ENCODE peak calls at places on chromosomes 13 and 19, in ten cellular contexts. One of them, this sample, is unnamed.

GRCh38 chr13:65592757-65593156 is 1637.4 kb downstream of the PCDH9 start:
- DNase-seq in breast epithelium: no peak
- DNase-seq in ovary: no peak
- DNase-seq in transverse colon: no peak
- DNase-seq in K562: no peak
- DNase-seq in right lobe of liver: no peak
- DNase-seq in endothelial cell of umbilical vein: no peak
- DNase-seq in spleen: no peak
- DNase-seq in H1: no peak
- DNase-seq in A549: no peak
- DNase-seq in this sample: no peak

GRCh38 chr19:11931051-11931450 is 6.1 kb downstream of the ZNF700 start:
- DNase-seq in breast epithelium: no peak
- DNase-seq in ovary: no peak
- DNase-seq in transverse colon: peak; percentile 9
- DNase-seq in K562: no peak
- DNase-seq in right lobe of liver: no peak
- DNase-seq in endothelial cell of umbilical vein: no peak
- DNase-seq in spleen: no peak
- DNase-seq in H1: no peak
- DNase-seq in A549: no peak
- DNase-seq in this sample: no peak

GRCh38 chr19:47742636-47743035 is 2.7 kb upstream of the NOP53 start:
- DNase-seq in breast epithelium: peak; percentile 33
- DNase-seq in ovary: no peak
- DNase-seq in transverse colon: no peak
- DNase-seq in K562: no peak
- DNase-seq in right lobe of liver: no peak
- DNase-seq in endothelial cell of umbilical vein: no peak
- DNase-seq in spleen: no peak
- DNase-seq in H1: no peak
- DNase-seq in A549: no peak
- DNase-seq in this sample: no peak

GRCh38 chr19:22335716-22336115 is 49.5 kb downstream of the ZNF729 start:
- DNase-seq in breast epithelium: no peak
- DNase-seq in ovary: no peak
- DNase-seq in transverse colon: no peak
- DNase-seq in K562: no peak
- DNase-seq in right lobe of liver: no peak
- DNase-seq in endothelial cell of umbilical vein: no peak
- DNase-seq in spleen: no peak
- DNase-seq in H1: no peak
- DNase-seq in A549: no peak
- DNase-seq in this sample: no peak

GRCh38 chr19:32330149-32330548 is 15.3 kb upstream of the ZNF507 start:
- DNase-seq in breast epithelium: no peak
- DNase-seq in ovary: no peak
- DNase-seq in transverse colon: no peak
- DNase-seq in K562: no peak
- DNase-seq in right lobe of liver: no peak
- DNase-seq in endothelial cell of umbilical vein: peak; percentile 33
- DNase-seq in spleen: no peak
- DNase-seq in H1: no peak
- DNase-seq in A549: no peak
- DNase-seq in this sample: no peak

GRCh38 chr13:57604442-57604841 is 27.1 kb upstream of the PCDH17 start:
- DNase-seq in breast epithelium: no peak
- DNase-seq in ovary: no peak
- DNase-seq in transverse colon: no peak
- DNase-seq in K562: no peak
- DNase-seq in right lobe of liver: no peak
- DNase-seq in endothelial cell of umbilical vein: no peak
- DNase-seq in spleen: no peak
- DNase-seq in H1: no peak
- DNase-seq in A549: no peak
- DNase-seq in this sample: no peak

GRCh38 chr13:26460652-26461051 is 96.8 kb upstream of the WASF3 start:
- DNase-seq in breast epithelium: no peak
- DNase-seq in ovary: peak; percentile 45
- DNase-seq in transverse colon: no peak
- DNase-seq in K562: no peak
- DNase-seq in right lobe of liver: no peak
- DNase-seq in endothelial cell of umbilical vein: no peak
- DNase-seq in spleen: no peak
- DNase-seq in H1: no peak
- DNase-seq in A549: no peak
- DNase-seq in this sample: no peak

GRCh38 chr13:109803822-109804221 is 17.4 kb upstream of the IRS2 start:
- DNase-seq in breast epithelium: no peak
- DNase-seq in ovary: no peak
- DNase-seq in transverse colon: no peak
- DNase-seq in K562: no peak
- DNase-seq in right lobe of liver: no peak
- DNase-seq in endothelial cell of umbilical vein: no peak
- DNase-seq in spleen: no peak
- DNase-seq in H1: no peak
- DNase-seq in A549: no peak
- DNase-seq in this sample: no peak

DNA sequence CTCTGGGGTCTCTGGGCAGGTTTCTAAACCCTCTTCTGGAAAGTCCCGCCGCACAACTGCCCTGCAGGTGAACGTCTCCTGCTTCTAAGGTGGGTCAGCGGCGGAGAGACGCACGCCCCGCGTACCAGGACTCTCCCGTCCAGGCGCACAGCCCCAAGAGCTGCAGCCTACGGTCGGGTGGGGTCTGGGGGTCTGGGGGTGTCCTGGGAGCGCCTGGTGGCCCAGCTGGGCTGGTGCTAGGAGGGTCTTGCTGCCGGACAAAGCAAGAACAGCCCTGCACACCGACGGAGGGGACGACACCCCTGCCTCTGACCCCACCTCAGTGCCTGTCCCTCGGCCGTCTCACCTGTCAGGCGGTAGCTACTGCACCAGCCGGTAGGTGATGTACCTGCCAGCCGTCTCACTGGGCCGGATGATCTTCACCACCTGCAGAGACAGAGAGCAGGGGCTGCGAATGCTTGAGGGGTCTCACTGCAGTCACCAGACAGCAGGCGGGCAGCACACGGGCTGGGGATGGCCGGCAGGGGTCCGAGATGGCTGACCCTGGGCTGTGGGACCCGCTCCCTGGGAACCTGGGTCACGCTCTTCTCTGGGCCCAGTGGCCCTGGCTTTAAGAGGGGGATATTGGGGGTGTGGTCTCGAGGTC is 5.9 kb downstream of the POLR2E start:
- DNase-seq in breast epithelium: no peak
- DNase-seq in ovary: no peak
- DNase-seq in transverse colon: no peak
- DNase-seq in K562: no peak
- DNase-seq in right lobe of liver: no peak
- DNase-seq in endothelial cell of umbilical vein: no peak
- DNase-seq in spleen: peak; percentile 79
- DNase-seq in H1: no peak
- DNase-seq in A549: no peak
- DNase-seq in this sample: no peak
- TF ChIP-seq POLR2A in breast epithelium: no peak
- TF ChIP-seq POLR2A in ovary: no peak
- TF ChIP-seq POLR2A in transverse colon: no peak
- TF ChIP-seq POLR2A in K562: no peak
- TF ChIP-seq POLR2A in right lobe of liver: no peak
- TF ChIP-seq POLR2A in endothelial cell of umbilical vein: no peak
- TF ChIP-seq POLR2A in spleen: no peak
- TF ChIP-seq POLR2A in H1: peak; percentile 3
- TF ChIP-seq POLR2A in A549: no peak
- TF ChIP-seq POLR2A in this sample: no peak

DNA sequence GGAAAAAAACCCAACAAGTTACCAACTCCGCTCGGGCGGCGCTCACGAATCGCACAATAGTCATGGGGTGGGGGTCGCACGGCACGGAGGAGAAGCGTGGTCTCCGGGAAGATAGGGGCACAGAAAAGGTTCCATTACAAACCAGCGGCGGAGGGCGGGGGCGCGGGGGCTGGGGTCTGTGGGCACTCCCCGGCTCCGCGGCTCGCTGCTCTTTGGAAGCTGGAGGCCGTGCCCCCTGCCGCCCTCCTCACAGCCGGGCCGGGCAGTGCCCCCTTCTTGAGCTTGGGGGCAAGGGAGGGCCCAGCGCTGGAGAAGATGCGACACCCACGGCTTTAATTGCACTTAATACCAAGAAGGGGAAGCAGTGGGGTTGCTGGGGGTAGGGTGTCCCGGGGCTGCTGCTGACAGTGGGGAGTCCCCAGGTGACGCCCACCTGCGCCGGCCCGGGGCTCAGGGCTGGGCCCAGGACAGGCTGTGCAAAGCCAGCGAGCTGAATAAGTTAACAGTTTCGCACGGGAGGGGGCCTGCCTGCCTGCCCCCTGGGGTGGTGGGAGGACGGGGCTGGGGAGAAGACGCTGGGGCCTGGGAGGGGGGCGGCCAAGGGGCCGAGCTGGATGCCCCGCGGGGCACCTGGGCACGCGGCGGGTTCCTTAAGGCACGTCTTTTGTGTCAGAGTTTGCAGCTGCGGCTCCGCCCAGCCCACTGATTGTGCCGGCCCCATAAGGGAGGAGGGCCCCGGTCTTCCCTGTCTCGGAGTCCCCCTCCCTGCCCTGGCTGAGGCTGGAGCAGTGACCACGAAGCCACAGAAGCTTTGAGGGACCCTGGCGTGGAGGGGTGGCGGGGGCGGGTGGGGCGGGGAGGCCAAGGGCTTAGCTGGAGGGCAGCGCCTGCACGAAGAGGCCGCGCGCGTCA is 9.8 kb downstream of the DCAF15 start:
- DNase-seq in breast epithelium: no peak
- DNase-seq in ovary: no peak
- DNase-seq in transverse colon: no peak
- DNase-seq in K562: peak; percentile 35
- DNase-seq in right lobe of liver: no peak
- DNase-seq in endothelial cell of umbilical vein: no peak
- DNase-seq in spleen: no peak
- DNase-seq in H1: no peak
- DNase-seq in A549: no peak
- DNase-seq in this sample: no peak
- TF ChIP-seq POLR2A in breast epithelium: no peak
- TF ChIP-seq POLR2A in ovary: no peak
- TF ChIP-seq POLR2A in transverse colon: no peak
- TF ChIP-seq POLR2A in K562: peak; percentile 38
- TF ChIP-seq POLR2A in right lobe of liver: no peak
- TF ChIP-seq POLR2A in endothelial cell of umbilical vein: no peak
- TF ChIP-seq POLR2A in spleen: no peak
- TF ChIP-seq POLR2A in H1: no peak
- TF ChIP-seq POLR2A in A549: no peak
- TF ChIP-seq POLR2A in this sample: no peak

DNA sequence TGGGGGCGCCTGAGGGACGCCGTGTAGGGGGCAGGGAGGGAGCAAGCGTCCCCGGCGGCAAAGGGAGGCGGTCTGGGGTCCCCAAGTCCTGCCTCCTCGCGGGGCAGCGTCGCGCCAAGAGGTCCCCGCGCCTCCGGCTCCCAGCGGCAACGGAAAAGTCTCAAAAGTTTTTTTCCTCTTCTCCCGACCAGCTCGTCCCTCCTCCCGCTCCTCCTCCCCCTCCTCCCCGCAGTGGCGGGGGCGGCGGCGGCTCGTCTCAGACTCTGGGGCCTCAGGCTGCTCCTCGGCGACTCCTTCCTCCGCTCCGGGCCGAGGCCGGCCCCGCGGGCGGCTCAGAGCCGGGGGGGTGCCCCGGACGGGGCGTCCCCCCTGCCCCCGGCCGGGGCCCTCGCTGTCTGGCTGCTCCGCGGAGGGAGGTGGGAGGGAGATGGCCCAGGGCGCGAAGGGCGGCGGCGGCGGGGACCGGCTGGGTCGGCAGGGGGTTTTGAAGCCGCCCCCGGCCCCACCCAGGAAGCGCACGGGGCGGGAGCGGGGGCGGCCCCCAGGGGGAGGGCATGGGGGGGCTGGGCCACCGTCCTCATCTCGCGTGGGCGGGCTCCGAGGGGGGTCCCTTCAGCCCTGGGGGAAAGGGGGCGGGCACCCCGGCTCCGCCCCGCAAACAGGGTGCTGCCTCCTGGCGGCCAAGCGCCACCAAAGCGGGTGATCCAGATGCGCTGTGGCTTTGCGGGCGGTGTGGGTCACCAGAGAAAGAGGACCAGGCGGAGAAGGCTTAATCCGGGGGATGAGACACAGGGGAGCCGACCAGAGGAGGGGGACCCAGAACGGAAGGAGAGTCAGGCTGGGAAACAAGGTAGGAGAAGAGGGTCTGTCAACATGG is at the start of gene TGFB1:
- DNase-seq in breast epithelium: peak; percentile 57
- DNase-seq in ovary: peak; percentile 80
- DNase-seq in transverse colon: peak; percentile 90
- DNase-seq in K562: peak; percentile 98
- DNase-seq in right lobe of liver: peak; percentile 91
- DNase-seq in endothelial cell of umbilical vein: peak; percentile 81
- DNase-seq in spleen: peak; percentile 99
- DNase-seq in H1: no peak
- DNase-seq in A549: peak; percentile 92
- DNase-seq in this sample: peak; percentile 91
- TF ChIP-seq POLR2A in breast epithelium: no peak
- TF ChIP-seq POLR2A in ovary: peak; percentile 57
- TF ChIP-seq POLR2A in transverse colon: no peak
- TF ChIP-seq POLR2A in K562: peak; percentile 58
- TF ChIP-seq POLR2A in right lobe of liver: peak; percentile 68
- TF ChIP-seq POLR2A in endothelial cell of umbilical vein: peak; percentile 88
- TF ChIP-seq POLR2A in spleen: peak; percentile 36
- TF ChIP-seq POLR2A in H1: no peak
- TF ChIP-seq POLR2A in A549: peak; percentile 63
- TF ChIP-seq POLR2A in this sample: peak; percentile 60

GRCh38 chr19:10677796-10678195 is 23.4 kb upstream of the QTRT1 start:
- DNase-seq in breast epithelium: no peak
- DNase-seq in ovary: no peak
- DNase-seq in transverse colon: no peak
- DNase-seq in K562: no peak
- DNase-seq in right lobe of liver: peak; percentile 93
- DNase-seq in endothelial cell of umbilical vein: no peak
- DNase-seq in spleen: no peak
- DNase-seq in H1: no peak
- DNase-seq in A549: no peak
- DNase-seq in this sample: peak; percentile 86

GRCh38 chr19:10680545-10681135 is 20.6 kb upstream of the QTRT1 start:
- DNase-seq in breast epithelium: no peak
- DNase-seq in ovary: no peak
- DNase-seq in transverse colon: no peak
- DNase-seq in K562: no peak
- DNase-seq in right lobe of liver: no peak
- DNase-seq in endothelial cell of umbilical vein: no peak
- DNase-seq in spleen: no peak
- DNase-seq in H1: no peak
- DNase-seq in A549: no peak
- DNase-seq in this sample: no peak

GRCh38 chr19:10679743-10680142 is 21.5 kb upstream of the QTRT1 start:
- DNase-seq in breast epithelium: no peak
- DNase-seq in ovary: no peak
- DNase-seq in transverse colon: no peak
- DNase-seq in K562: no peak
- DNase-seq in right lobe of liver: no peak
- DNase-seq in endothelial cell of umbilical vein: no peak
- DNase-seq in spleen: no peak
- DNase-seq in H1: no peak
- DNase-seq in A549: no peak
- DNase-seq in this sample: no peak

GRCh38 chr19:10681658-10682057 is 19.6 kb upstream of the QTRT1 start:
- DNase-seq in breast epithelium: no peak
- DNase-seq in ovary: no peak
- DNase-seq in transverse colon: no peak
- DNase-seq in K562: no peak
- DNase-seq in right lobe of liver: no peak
- DNase-seq in endothelial cell of umbilical vein: no peak
- DNase-seq in spleen: no peak
- DNase-seq in H1: no peak
- DNase-seq in A549: no peak
- DNase-seq in this sample: no peak

DNA sequence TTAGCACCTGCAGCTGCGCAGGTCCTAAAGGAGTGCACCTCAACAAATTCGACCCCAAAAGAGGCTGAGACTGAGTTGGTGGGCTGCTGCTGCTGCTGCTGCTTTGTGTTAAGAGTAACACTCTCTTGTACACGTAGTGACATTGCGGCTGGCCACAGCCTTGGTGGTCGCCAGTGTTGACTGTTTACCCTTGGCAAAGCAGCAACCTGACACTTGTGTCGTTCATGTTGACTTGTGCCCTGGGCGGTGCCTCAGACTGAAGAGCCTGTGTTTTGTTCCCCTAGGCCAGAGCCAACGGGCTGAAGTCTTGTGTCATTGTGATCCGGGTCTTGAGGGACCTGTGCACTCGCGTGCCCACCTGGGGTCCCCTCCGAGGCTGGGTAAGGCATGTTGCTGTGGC is 22.4 kb upstream of the QTRT1 start:
- DNase-seq in breast epithelium: no peak
- DNase-seq in ovary: no peak
- DNase-seq in transverse colon: no peak
- DNase-seq in K562: no peak
- DNase-seq in right lobe of liver: no peak
- DNase-seq in endothelial cell of umbilical vein: no peak
- DNase-seq in spleen: no peak
- DNase-seq in H1: no peak
- DNase-seq in A549: no peak
- DNase-seq in this sample: no peak
- TF ChIP-seq POLR2A in breast epithelium: no peak
- TF ChIP-seq POLR2A in ovary: no peak
- TF ChIP-seq POLR2A in transverse colon: no peak
- TF ChIP-seq POLR2A in K562: no peak
- TF ChIP-seq POLR2A in right lobe of liver: no peak
- TF ChIP-seq POLR2A in endothelial cell of umbilical vein: no peak
- TF ChIP-seq POLR2A in spleen: no peak
- TF ChIP-seq POLR2A in H1: no peak
- TF ChIP-seq POLR2A in A549: no peak
- TF ChIP-seq POLR2A in this sample: no peak